ENCODE peak calls at places on chromosomes 12 and 14, in ten cellular contexts. U is breast epithelium, O is Peyer's patch, C is thyroid gland, B is uterus, N is ovary, M is A549, Y is adrenal gland, H is heart left ventricle, P is upper lobe of left lung. Z is an unnamed sample. For H3K4me1, the result is how much of the 10 kb centered on the place peaks cover.

GRCh38 chr12:96359328-96359727 is 40.9 kb downstream of the CDK17 start:
- DNase-seq in M (peak), N (no peak), B (no peak), Y (no peak), H (no peak), P (no peak), C (no peak), O (no peak), U (no peak), Z (no peak)

GRCh38 chr14:76136476-76137160 is 15.1 kb upstream of the GPATCH2L start:
- DNase-seq in P (no peak), H (no peak), Y (no peak), N (no peak), U (no peak), C (no peak), O (no peak), B (no peak), M (no peak), Z (no peak)

GRCh38 chr12:132405742-132406251 is 76.4 kb upstream of the GALNT9 start:
- DNase-seq in Y (no peak), P (no peak), M (no peak), O (no peak), B (no peak), C (no peak), H (peak), U (no peak), N (no peak), Z (no peak)

GRCh38 chr12:112979281-112979680 is 962 bp downstream of the OAS2 start:
- DNase-seq in Y (no peak), N (no peak), O (peak), P (no peak), H (peak), M (no peak), C (no peak), B (no peak), U (no peak), Z (no peak)

GRCh38 chr14:49853572-49854375 is 1.2 kb upstream of the NEMF start:
- DNase-seq in M (peak), H (peak), N (peak), P (peak), O (peak), Y (peak), U (peak), B (peak), C (peak), Z (peak)

GRCh38 chr12:47808574-47809380 is 10.9 kb downstream of the HDAC7 start:
- DNase-seq in H (no peak), M (peak), Y (no peak), O (peak), U (no peak), B (no peak), C (peak), N (no peak), P (peak), Z (no peak)

GRCh38 chr12:105754313-105754712 is 384.4 kb downstream of the NUAK1 start:
- DNase-seq in O (no peak), N (no peak), M (no peak), P (no peak), B (no peak), C (no peak), U (no peak), Y (no peak), H (no peak), Z (no peak)

GRCh38 chr12:14514154-14514842 is 53.4 kb downstream of the PLBD1 start:
- DNase-seq in B (no peak), C (peak), P (peak), U (no peak), M (no peak), Y (peak), O (no peak), H (peak), N (no peak), Z (peak)

GRCh38 chr12:122896662-122897061 is 738 bp upstream of the VPS37B start:
- DNase-seq in O (no peak), U (no peak), N (no peak), B (no peak), P (no peak), M (no peak), H (no peak), Y (no peak), C (no peak), Z (no peak)

GRCh38 chr12:18750087-18750486 is 12.2 kb downstream of the CAPZA3 start:
- DNase-seq in H (no peak), P (peak), O (no peak), M (no peak), B (no peak), N (no peak), C (no peak), U (no peak), Y (peak), Z (no peak)

GRCh38 chr12:64137117-64137516 is 85.0 kb downstream of the KICS2 start:
- DNase-seq in P (no peak), B (no peak), C (no peak), O (no peak), N (no peak), Y (no peak), H (no peak), U (no peak), M (no peak), Z (no peak)

GRCh38 chr14:32939254-32940065 is 781 bp downstream of the NPAS3 start:
- DNase-seq in U (peak), H (peak), B (peak), Y (peak), M (no peak), P (peak), C (peak), N (peak), O (peak), Z (peak)

GRCh38 chr14:54259821-54260220 is 137.0 kb upstream of the CDKN3 start:
- DNase-seq in C (no peak), O (no peak), U (no peak), B (no peak), N (no peak), H (no peak), Y (no peak), P (no peak), M (no peak), Z (no peak)

GRCh38 chr12:51390457-51391046 is 654 bp downstream of the GALNT6 start:
- DNase-seq in U (no peak), C (no peak), H (no peak), N (no peak), P (no peak), M (no peak), B (no peak), Y (no peak), O (no peak), Z (no peak)

GRCh38 chr14:20454359-20454644 is 310 bp downstream of the OSGEP start:
- DNase-seq in H (no peak), C (peak), N (no peak), O (peak), P (peak), U (no peak), M (peak), Y (no peak), B (no peak), Z (peak)

GRCh38 chr12:113403435-113404415 is at the start of gene SDS:
- DNase-seq in C (peak), P (peak), B (no peak), M (no peak), H (peak), O (no peak), U (no peak), Y (peak), N (peak), Z (peak)

GRCh38 chr12:116727902-116728301 is 10.0 kb downstream of the SPRING1 start:
- DNase-seq in C (peak), P (peak), Y (no peak), U (no peak), O (no peak), B (no peak), M (no peak), N (no peak), H (no peak), Z (no peak)

GRCh38 chr12:4849024-4849594 is 60.6 kb upstream of the KCNA1 start:
- DNase-seq in N (no peak), P (no peak), C (peak), Y (no peak), M (peak), B (no peak), O (no peak), H (no peak), U (no peak), Z (peak)

GRCh38 chr12:749871-750270 is 2.5 kb upstream of the WNK1 start:
- DNase-seq in C (no peak), M (no peak), N (no peak), U (no peak), P (no peak), Y (no peak), H (no peak), O (no peak), B (no peak), Z (no peak)

GRCh38 chr14:71855399-71856036 is 76.7 kb upstream of the RGS6 start:
- DNase-seq in N (no peak), M (peak), B (peak), Y (peak), H (peak), O (peak), U (no peak), P (peak), C (peak), Z (peak)

GRCh38 chr14:88986146-88986841 is 161.8 kb downstream of the TTC8 start:
- DNase-seq in M (no peak), U (no peak), O (no peak), B (no peak), Y (peak), C (no peak), N (peak), H (peak), P (no peak), Z (no peak)

GRCh38 chr12:94777936-94778335 is 127.6 kb upstream of the TMCC3 start:
- DNase-seq in P (no peak), N (no peak), C (no peak), O (no peak), U (no peak), B (no peak), M (no peak), Y (no peak), H (no peak), Z (no peak)

GRCh38 chr12:56153291-56154065 is 1.1 kb downstream of the MYL6B start:
- DNase-seq in O (no peak), P (no peak), C (no peak), Y (no peak), N (no peak), U (no peak), H (no peak), M (no peak), B (no peak), Z (peak)

GRCh38 chr14:90294872-90295271 is 36.9 kb downstream of the NRDE2 start:
- DNase-seq in N (no peak), H (no peak), U (no peak), C (no peak), O (no peak), M (no peak), B (no peak), Y (no peak), P (no peak), Z (no peak)

GRCh38 chr12:82174383-82174782 is 183.8 kb downstream of the CCDC59 start:
- DNase-seq in C (no peak), P (no peak), B (no peak), H (no peak), M (no peak), Y (no peak), U (no peak), O (no peak), N (no peak), Z (no peak)

GRCh38 chr12:101570022-101570421 is 24.7 kb upstream of the MYBPC1 start:
- DNase-seq in U (no peak), Y (no peak), P (no peak), H (no peak), O (no peak), B (no peak), C (no peak), M (no peak), N (no peak), Z (no peak)

GRCh38 chr12:1591543-1591942 is 2.8 kb downstream of the FBXL14 start:
- DNase-seq in O (no peak), U (no peak), B (no peak), C (no peak), H (no peak), M (no peak), N (no peak), P (no peak), Y (no peak), Z (no peak)

GRCh38 chr14:61525293-61526011 is 169.9 kb upstream of the HIF1A start:
- DNase-seq in O (no peak), Y (peak), H (peak), B (no peak), N (peak), P (peak), C (peak), M (peak), U (peak), Z (peak)

GRCh38 chr14:30035361-30035760 is 107.7 kb upstream of the PRKD1 start:
- DNase-seq in C (no peak), B (no peak), U (no peak), O (no peak), Y (no peak), M (no peak), P (no peak), H (no peak), N (no peak), Z (no peak)

GRCh38 chr12:30754383-30754749 is 385 bp downstream of the CAPRIN2 start:
- DNase-seq in P (no peak), C (no peak), U (no peak), N (no peak), O (no peak), Y (no peak), M (peak), H (no peak), B (no peak), Z (no peak)

GRCh38 chr14:40368314-40368713 is 936.1 kb upstream of the FBXO33 start:
- DNase-seq in M (no peak), P (no peak), H (no peak), O (no peak), B (no peak), Y (no peak), N (no peak), C (no peak), U (no peak), Z (no peak)

GRCh38 chr14:100849432-100849831 is 23.5 kb downstream of the MEG3 start:
- DNase-seq in M (no peak), Y (no peak), C (no peak), N (no peak), U (no peak), H (no peak), P (no peak), B (no peak), O (no peak), Z (no peak)

GRCh38 chr12:54588110-54588831 is at the start of gene PPP1R1A:
- DNase-seq in M (no peak), H (peak), N (peak), B (no peak), C (peak), O (no peak), Y (peak), U (no peak), P (no peak), Z (no peak)

GRCh38 chr12:54588892-54589291 is 433 bp upstream of the PPP1R1A start:
- DNase-seq in O (no peak), U (no peak), Y (no peak), N (no peak), P (no peak), B (no peak), M (no peak), C (no peak), H (no peak), Z (no peak)

GRCh38 chr12:54586620-54587019 is 1.8 kb downstream of the PPP1R1A start:
- DNase-seq in C (no peak), H (no peak), Y (no peak), O (no peak), N (no peak), B (no peak), P (no peak), U (no peak), M (no peak), Z (no peak)

GRCh38 chr12:54585243-54585642 is 3.2 kb downstream of the PPP1R1A start:
- DNase-seq in H (no peak), U (no peak), N (no peak), P (no peak), M (no peak), C (no peak), Y (no peak), O (no peak), B (no peak), Z (no peak)

GRCh38 chr12:54587315-54587821 is 1.1 kb downstream of the PPP1R1A start:
- DNase-seq in M (no peak), U (no peak), C (peak), B (peak), P (no peak), O (no peak), Y (no peak), H (peak), N (peak), Z (peak)
- TF ChIP-seq POLR2A in M (no peak), U (no peak), C (no peak), B (no peak), P (no peak), O (no peak), Y (no peak), H (no peak), N (no peak), Z (no peak)

DNA sequence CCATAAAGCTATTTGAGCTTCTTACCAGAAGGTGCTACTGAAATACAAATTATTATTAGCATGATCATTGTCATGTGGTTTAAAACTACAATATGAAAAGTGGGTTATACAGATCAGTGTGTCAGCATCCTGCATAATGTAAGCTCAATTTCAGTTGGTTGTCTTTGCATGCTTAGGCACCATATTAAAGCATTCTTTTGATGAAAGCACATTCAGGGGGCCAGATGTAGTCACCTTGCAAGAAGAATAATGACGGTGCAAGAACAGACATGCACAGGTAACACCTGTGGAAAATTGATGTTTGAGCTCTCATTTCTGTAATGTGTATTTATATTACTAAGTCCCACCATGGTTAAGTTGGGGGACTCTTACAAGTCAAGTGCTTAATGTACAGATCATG is 123.9 kb downstream of the PAX9 start:
- DNase-seq in Y (no peak), O (no peak), B (no peak), N (no peak), C (no peak), U (no peak), H (no peak), M (no peak), P (no peak), Z (no peak)
- TF ChIP-seq CTCF in Y (no peak), O (no peak), B (no peak), N (no peak), C (no peak), U (no peak), H (no peak), M (no peak), P (no peak), Z (no peak)

GRCh38 chr14:102282751-102283465 is 22.1 kb downstream of the MOK start:
- DNase-seq in M (no peak), O (no peak), N (no peak), U (no peak), H (no peak), Y (no peak), B (no peak), P (no peak), C (no peak), Z (no peak)
- H3K4me1 ChIP-seq in M (half or more), O (under half), N (under half), U (under half), H (under half), Y (under half), B (under half), P (under half), C (under half), Z (under half)

GRCh38 chr14:68789002-68789797 is 3.7 kb downstream of the ZFP36L1 start:
- DNase-seq in H (peak), U (peak), N (peak), Y (peak), O (peak), C (peak), P (peak), M (peak), B (peak), Z (peak)
- TF ChIP-seq POLR2A in H (no peak), U (no peak), N (no peak), Y (peak), O (no peak), C (no peak), P (no peak), M (no peak), B (no peak), Z (no peak)

GRCh38 chr12:62435337-62436163 is 31.1 kb upstream of the MON2 start:
- DNase-seq in Y (peak), O (peak), U (no peak), B (peak), M (peak), H (peak), P (peak), C (peak), N (peak), Z (peak)
- TF ChIP-seq CTCF in Y (peak), O (no peak), U (no peak), B (no peak), M (peak), H (peak), P (no peak), C (peak), N (no peak), Z (peak)

DNA sequence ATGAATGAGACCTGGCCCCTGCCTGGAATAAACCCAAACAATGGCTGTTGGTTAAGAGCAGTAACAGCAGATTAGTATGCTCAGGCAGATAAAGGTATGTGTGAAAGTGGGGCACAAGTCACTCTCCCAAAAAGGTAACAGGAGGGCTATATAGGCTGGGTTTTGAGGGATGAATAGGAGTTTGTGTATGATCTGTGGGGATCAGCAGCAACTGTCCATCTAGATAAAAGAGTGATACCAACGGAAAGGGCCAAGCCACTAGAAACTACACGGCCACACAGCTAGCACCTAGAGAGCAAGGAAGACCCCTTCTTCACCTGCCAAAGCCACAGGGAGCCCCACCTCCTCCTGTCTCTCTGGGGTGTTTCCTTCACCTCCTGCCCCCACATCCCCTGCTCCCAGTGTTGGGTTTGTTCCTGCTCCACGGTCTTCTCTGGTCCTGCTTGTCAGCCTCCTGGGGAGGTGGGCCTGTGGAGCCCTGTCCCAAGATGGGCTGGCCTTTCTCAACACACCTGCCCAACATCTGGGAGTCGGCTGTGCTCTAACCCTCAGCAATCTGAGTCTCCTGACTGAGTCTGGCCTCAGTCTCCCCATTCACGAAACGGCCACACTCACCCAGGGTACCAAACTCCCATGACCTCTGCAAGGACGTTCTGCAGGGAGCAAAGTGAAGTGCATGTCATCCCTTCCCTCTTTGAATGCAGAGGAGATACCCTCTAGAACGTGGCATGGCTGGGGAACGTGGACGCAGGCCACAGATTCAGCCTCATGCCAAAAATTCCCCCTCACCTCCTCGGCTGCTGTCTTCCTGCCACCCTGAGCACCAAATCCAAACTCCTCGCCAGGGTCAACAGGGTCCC is 108.2 kb downstream of the NCOR2 start:
- DNase-seq in U (no peak), B (no peak), M (no peak), Y (no peak), O (no peak), H (no peak), P (no peak), N (no peak), C (no peak), Z (no peak)
- H3K4me1 ChIP-seq in U (under half), B (under half), M (under half), Y (under half), O (under half), H (under half), P (under half), N (under half), C (under half), Z (under half)

DNA sequence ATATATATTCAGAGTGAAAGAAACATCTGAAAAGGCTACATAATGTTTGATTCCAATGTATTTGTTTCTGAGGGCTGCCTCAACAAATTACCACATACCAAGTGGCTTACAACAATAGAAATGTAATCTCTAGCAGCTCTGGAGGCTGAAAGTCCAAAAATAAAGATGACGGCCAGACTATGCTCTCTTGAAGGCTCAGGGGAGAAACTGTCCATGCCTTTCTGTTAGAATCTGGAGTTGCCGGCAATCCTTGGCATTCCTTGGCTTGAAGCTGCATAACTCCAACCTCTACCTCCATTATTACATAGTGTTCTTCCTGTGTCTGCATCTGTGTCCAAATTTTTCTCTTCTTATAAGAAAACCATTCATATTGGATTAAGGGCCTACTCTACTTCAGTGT is 68.1 kb upstream of the PLEKHG7 start:
- DNase-seq in M (no peak), P (no peak), O (no peak), H (no peak), U (no peak), C (no peak), Y (no peak), B (no peak), N (no peak), Z (no peak)
- TF ChIP-seq POLR2A in M (no peak), P (no peak), O (no peak), H (no peak), U (no peak), C (no peak), Y (no peak), B (no peak), N (no peak), Z (no peak)